ENCODE peak calls at places on chromosomes 5 and 9, in six cellular contexts. Q, R, N, S, G and I are unnamed samples.

GRCh38 chr5:179534431-179534830 is 15.9 kb upstream of the RUFY1 start:
- DNase-seq in Q (no peak), R (no peak), N (no peak), S (no peak), G (no peak), I (no peak)

GRCh38 chr5:68711311-68712200 is 382.3 kb upstream of the SLC30A5 start:
- DNase-seq in Q (no peak), R (no peak), N (no peak), S (no peak), G (no peak), I (no peak)

GRCh38 chr9:70539526-70539925 is 125.1 kb upstream of the KLF9 start:
- DNase-seq in Q (no peak), R (no peak), N (no peak), S (no peak), G (no peak), I (no peak)

GRCh38 chr9:131733601-131734061 is 6.2 kb downstream of the RAPGEF1 start:
- DNase-seq in Q (peak; percentile 93), R (peak; percentile 96), N (peak; percentile 98), S (no peak), G (peak; percentile 94), I (peak; percentile 62)

GRCh38 chr9:86639899-86640379 is 285.7 kb upstream of the TUT7 start:
- DNase-seq in Q (no peak), R (no peak), N (peak; percentile 18), S (no peak), G (peak; percentile 14), I (no peak)

GRCh38 chr5:155276231-155276630 is 262.7 kb downstream of the KIF4B start:
- DNase-seq in Q (no peak), R (no peak), N (no peak), S (no peak), G (no peak), I (no peak)

GRCh38 chr5:31347558-31347905 is 154.0 kb downstream of the CDH6 start:
- DNase-seq in Q (no peak), R (peak; percentile 41), N (no peak), S (no peak), G (no peak), I (no peak)

GRCh38 chr5:61371474-61371873 is 39.4 kb downstream of the ZSWIM6 start:
- DNase-seq in Q (no peak), R (no peak), N (no peak), S (no peak), G (no peak), I (no peak)

GRCh38 chr9:135128035-135128670 is 40.7 kb downstream of the OLFM1 start:
- DNase-seq in Q (no peak), R (no peak), N (no peak), S (no peak), G (no peak), I (no peak)

GRCh38 chr9:4750021-4750673 is 9.1 kb upstream of the AK3 start:
- DNase-seq in Q (peak; percentile 25), R (peak; percentile 55), N (no peak), S (no peak), G (peak; percentile 75), I (no peak)

GRCh38 chr9:3650994-3651622 is 125.3 kb upstream of the RFX3 start:
- DNase-seq in Q (no peak), R (no peak), N (no peak), S (no peak), G (no peak), I (no peak)

GRCh38 chr5:10454591-10455272 is 13.1 kb downstream of the ROPN1L start:
- DNase-seq in Q (no peak), R (peak; percentile 84), N (peak; percentile 40), S (peak; percentile 77), G (peak; percentile 94), I (no peak)

GRCh38 chr5:169637085-169637855 is at the start of gene DOCK2:
- DNase-seq in Q (no peak), R (peak; percentile 34), N (no peak), S (no peak), G (no peak), I (peak; percentile 63)

GRCh38 chr9:16429671-16430070 is 440.8 kb downstream of the BNC2 start:
- DNase-seq in Q (no peak), R (no peak), N (no peak), S (no peak), G (no peak), I (no peak)